ENCODE peak calls at places on chromosomes 13 and 19, in nine cellular contexts. One of them, this sample, is unnamed.
A peak's percentile ranks its signal among the peaks of the same experiment; 100 is the strongest.

GRCh38 chr13:33446821-33447481 is 161.4 kb upstream of the STARD13 start:
- DNase-seq in Panc1: no peak
- DNase-seq in ovary: no peak
- DNase-seq in upper lobe of left lung: no peak
- DNase-seq in H1: no peak
- DNase-seq in heart right ventricle: no peak
- DNase-seq in mesendoderm: no peak
- DNase-seq in Peyer's patch: no peak
- DNase-seq in brain microvascular endothelial cell: no peak
- DNase-seq in this sample: no peak

GRCh38 chr13:27006519-27007161 is 165.0 kb downstream of the USP12 start:
- DNase-seq in Panc1: no peak
- DNase-seq in upper lobe of left lung: peak; percentile 88
- DNase-seq in ovary: no peak
- DNase-seq in H1: no peak
- DNase-seq in mesendoderm: peak; percentile 22
- DNase-seq in brain microvascular endothelial cell: peak; percentile 12
- DNase-seq in Peyer's patch: peak; percentile 63
- DNase-seq in heart right ventricle: no peak
- DNase-seq in this sample: no peak

GRCh38 chr13:45456196-45456972 is 8.4 kb upstream of the COG3 start:
- DNase-seq in brain microvascular endothelial cell: peak; percentile 22
- DNase-seq in Panc1: no peak
- DNase-seq in H1: no peak
- DNase-seq in upper lobe of left lung: no peak
- DNase-seq in mesendoderm: no peak
- DNase-seq in Peyer's patch: no peak
- DNase-seq in heart right ventricle: no peak
- DNase-seq in ovary: no peak
- DNase-seq in this sample: no peak

GRCh38 chr19:29266603-29267002 is 53.7 kb upstream of the UQCRFS1 start:
- DNase-seq in upper lobe of left lung: no peak
- DNase-seq in mesendoderm: no peak
- DNase-seq in heart right ventricle: no peak
- DNase-seq in H1: no peak
- DNase-seq in Panc1: no peak
- DNase-seq in Peyer's patch: no peak
- DNase-seq in brain microvascular endothelial cell: no peak
- DNase-seq in ovary: no peak
- DNase-seq in this sample: no peak

GRCh38 chr13:113511361-113511760 is 20.9 kb upstream of the DCUN1D2 start:
- DNase-seq in H1: no peak
- DNase-seq in Panc1: no peak
- DNase-seq in brain microvascular endothelial cell: no peak
- DNase-seq in ovary: no peak
- DNase-seq in mesendoderm: no peak
- DNase-seq in heart right ventricle: no peak
- DNase-seq in Peyer's patch: no peak
- DNase-seq in upper lobe of left lung: no peak
- DNase-seq in this sample: no peak

GRCh38 chr13:77724092-77724491 is 26.6 kb downstream of the SLAIN1 start:
- DNase-seq in H1: no peak
- DNase-seq in Peyer's patch: no peak
- DNase-seq in upper lobe of left lung: no peak
- DNase-seq in brain microvascular endothelial cell: no peak
- DNase-seq in mesendoderm: no peak
- DNase-seq in ovary: no peak
- DNase-seq in Panc1: no peak
- DNase-seq in heart right ventricle: no peak
- DNase-seq in this sample: no peak

GRCh38 chr13:86758116-86758515 is 913.1 kb upstream of the SLITRK5 start:
- DNase-seq in Panc1: no peak
- DNase-seq in brain microvascular endothelial cell: no peak
- DNase-seq in mesendoderm: no peak
- DNase-seq in Peyer's patch: no peak
- DNase-seq in upper lobe of left lung: no peak
- DNase-seq in heart right ventricle: no peak
- DNase-seq in ovary: no peak
- DNase-seq in H1: no peak
- DNase-seq in this sample: no peak

GRCh38 chr19:8093740-8094139 is 41.2 kb downstream of the CCL25 start:
- DNase-seq in mesendoderm: no peak
- DNase-seq in Peyer's patch: no peak
- DNase-seq in H1: no peak
- DNase-seq in Panc1: no peak
- DNase-seq in ovary: no peak
- DNase-seq in brain microvascular endothelial cell: no peak
- DNase-seq in upper lobe of left lung: no peak
- DNase-seq in heart right ventricle: no peak
- DNase-seq in this sample: no peak

GRCh38 chr13:50191004-50191403 is 175.8 kb downstream of the KCNRG start:
- DNase-seq in heart right ventricle: no peak
- DNase-seq in mesendoderm: no peak
- DNase-seq in ovary: no peak
- DNase-seq in Panc1: no peak
- DNase-seq in brain microvascular endothelial cell: no peak
- DNase-seq in H1: no peak
- DNase-seq in Peyer's patch: no peak
- DNase-seq in upper lobe of left lung: no peak
- DNase-seq in this sample: no peak

GRCh38 chr13:110044521-110045200 is 258.3 kb upstream of the IRS2 start:
- DNase-seq in Panc1: no peak
- DNase-seq in H1: no peak
- DNase-seq in brain microvascular endothelial cell: no peak
- DNase-seq in heart right ventricle: no peak
- DNase-seq in Peyer's patch: no peak
- DNase-seq in upper lobe of left lung: no peak
- DNase-seq in mesendoderm: peak; percentile 45
- DNase-seq in ovary: no peak
- DNase-seq in this sample: no peak

GRCh38 chr19:33347300-33347699 is 26.2 kb upstream of the CEBPG start:
- DNase-seq in Panc1: no peak
- DNase-seq in mesendoderm: no peak
- DNase-seq in brain microvascular endothelial cell: no peak
- DNase-seq in Peyer's patch: no peak
- DNase-seq in H1: no peak
- DNase-seq in heart right ventricle: no peak
- DNase-seq in upper lobe of left lung: no peak
- DNase-seq in ovary: no peak
- DNase-seq in this sample: no peak

GRCh38 chr13:90710355-90710754 is 637.1 kb upstream of the MIR17HG start:
- DNase-seq in ovary: no peak
- DNase-seq in brain microvascular endothelial cell: no peak
- DNase-seq in H1: no peak
- DNase-seq in Peyer's patch: no peak
- DNase-seq in heart right ventricle: no peak
- DNase-seq in upper lobe of left lung: no peak
- DNase-seq in mesendoderm: no peak
- DNase-seq in Panc1: no peak
- DNase-seq in this sample: no peak

GRCh38 chr13:99041788-99042187 is 63.9 kb upstream of the DOCK9 start:
- DNase-seq in mesendoderm: no peak
- DNase-seq in heart right ventricle: no peak
- DNase-seq in brain microvascular endothelial cell: no peak
- DNase-seq in Peyer's patch: no peak
- DNase-seq in H1: no peak
- DNase-seq in Panc1: no peak
- DNase-seq in upper lobe of left lung: no peak
- DNase-seq in ovary: no peak
- DNase-seq in this sample: no peak

GRCh38 chr19:12090807-12091206 is 26.3 kb downstream of the ZNF844 start:
- DNase-seq in upper lobe of left lung: no peak
- DNase-seq in heart right ventricle: peak; percentile 70
- DNase-seq in H1: no peak
- DNase-seq in Peyer's patch: peak; percentile 56
- DNase-seq in mesendoderm: peak; percentile 66
- DNase-seq in Panc1: peak; percentile 10
- DNase-seq in brain microvascular endothelial cell: peak; percentile 11
- DNase-seq in ovary: peak; percentile 60
- DNase-seq in this sample: peak; percentile 84

DNA sequence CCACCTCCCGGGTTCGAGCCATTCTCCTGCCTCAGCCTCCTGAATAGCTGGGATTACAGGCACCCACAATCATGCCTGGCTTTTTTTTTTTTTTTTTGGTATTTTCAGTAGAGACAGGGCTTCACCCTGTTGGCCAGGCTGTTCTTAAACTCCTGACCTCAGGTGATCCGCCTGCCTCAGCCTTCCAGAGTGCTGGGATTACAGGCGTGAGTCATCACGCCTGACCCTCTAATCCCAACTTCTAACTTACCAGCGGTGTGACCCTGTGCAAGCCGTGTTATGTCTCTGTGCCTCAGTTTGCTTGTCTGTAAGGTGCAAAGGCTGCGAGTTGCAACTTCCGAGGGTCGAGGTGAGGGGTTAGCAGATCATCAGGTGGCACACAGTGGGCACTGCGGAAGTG is 17.3 kb downstream of the ZSWIM4 start:
- DNase-seq in Peyer's patch: no peak
- DNase-seq in heart right ventricle: no peak
- DNase-seq in Panc1: no peak
- DNase-seq in brain microvascular endothelial cell: no peak
- DNase-seq in mesendoderm: no peak
- DNase-seq in ovary: no peak
- DNase-seq in upper lobe of left lung: no peak
- DNase-seq in H1: no peak
- DNase-seq in this sample: no peak
- H3K36me3 ChIP-seq in Peyer's patch: no peaks in the 10 kb centered on the region
- H3K36me3 ChIP-seq in heart right ventricle: peaks cover 11% of the 10 kb centered on the region
- H3K36me3 ChIP-seq in Panc1: no peaks in the 10 kb centered on the region
- H3K36me3 ChIP-seq in brain microvascular endothelial cell: peaks cover 61% of the 10 kb centered on the region
- H3K36me3 ChIP-seq in mesendoderm: peaks cover 10% of the 10 kb centered on the region
- H3K36me3 ChIP-seq in ovary: no peaks in the 10 kb centered on the region
- H3K36me3 ChIP-seq in upper lobe of left lung: peaks cover 81% of the 10 kb centered on the region
- H3K36me3 ChIP-seq in H1: peaks cover 43% of the 10 kb centered on the region
- H3K36me3 ChIP-seq in this sample: no peaks in the 10 kb centered on the region

GRCh38 chr13:100542546-100543156 is 45.9 kb downstream of the GGACT start:
- DNase-seq in heart right ventricle: no peak
- DNase-seq in brain microvascular endothelial cell: peak; percentile 5
- DNase-seq in Peyer's patch: peak; percentile 10
- DNase-seq in Panc1: no peak
- DNase-seq in ovary: no peak
- DNase-seq in H1: no peak
- DNase-seq in mesendoderm: no peak
- DNase-seq in upper lobe of left lung: no peak
- DNase-seq in this sample: no peak
- H3K4me3 ChIP-seq in heart right ventricle: no peak overlapping the region
- H3K4me3 ChIP-seq in brain microvascular endothelial cell: no peak overlapping the region
- H3K4me3 ChIP-seq in Peyer's patch: no peak overlapping the region
- H3K4me3 ChIP-seq in Panc1: no peak overlapping the region
- H3K4me3 ChIP-seq in ovary: no peak overlapping the region
- H3K4me3 ChIP-seq in H1: no peak overlapping the region
- H3K4me3 ChIP-seq in mesendoderm: no peak overlapping the region
- H3K4me3 ChIP-seq in upper lobe of left lung: no peak overlapping the region
- H3K4me3 ChIP-seq in this sample: no peak overlapping the region

GRCh38 chr19:47679251-47679900 is 33.8 kb upstream of the EHD2 start:
- DNase-seq in brain microvascular endothelial cell: no peak
- DNase-seq in upper lobe of left lung: peak; percentile 70
- DNase-seq in ovary: no peak
- DNase-seq in Peyer's patch: peak; percentile 30
- DNase-seq in Panc1: no peak
- DNase-seq in H1: no peak
- DNase-seq in mesendoderm: no peak
- DNase-seq in heart right ventricle: no peak
- DNase-seq in this sample: no peak
- H3K36me3 ChIP-seq in brain microvascular endothelial cell: peaks cover 38% of the 10 kb centered on the region
- H3K36me3 ChIP-seq in upper lobe of left lung: peaks cover 64% of the 10 kb centered on the region
- H3K36me3 ChIP-seq in ovary: no peaks in the 10 kb centered on the region
- H3K36me3 ChIP-seq in Peyer's patch: no peaks in the 10 kb centered on the region
- H3K36me3 ChIP-seq in Panc1: no peaks in the 10 kb centered on the region
- H3K36me3 ChIP-seq in H1: peaks cover 29% of the 10 kb centered on the region
- H3K36me3 ChIP-seq in mesendoderm: no peaks in the 10 kb centered on the region
- H3K36me3 ChIP-seq in heart right ventricle: peaks cover 30% of the 10 kb centered on the region
- H3K36me3 ChIP-seq in this sample: no peaks in the 10 kb centered on the region

GRCh38 chr19:43371909-43372308 is 18.4 kb downstream of the CD177 start:
- DNase-seq in heart right ventricle: no peak
- DNase-seq in upper lobe of left lung: no peak
- DNase-seq in Panc1: no peak
- DNase-seq in ovary: no peak
- DNase-seq in brain microvascular endothelial cell: no peak
- DNase-seq in H1: no peak
- DNase-seq in mesendoderm: no peak
- DNase-seq in Peyer's patch: no peak
- DNase-seq in this sample: no peak
- H3K4me3 ChIP-seq in heart right ventricle: no peak overlapping the region
- H3K4me3 ChIP-seq in upper lobe of left lung: no peak overlapping the region
- H3K4me3 ChIP-seq in Panc1: no peak overlapping the region
- H3K4me3 ChIP-seq in ovary: no peak overlapping the region
- H3K4me3 ChIP-seq in brain microvascular endothelial cell: no peak overlapping the region
- H3K4me3 ChIP-seq in H1: no peak overlapping the region
- H3K4me3 ChIP-seq in mesendoderm: no peak overlapping the region
- H3K4me3 ChIP-seq in Peyer's patch: no peak overlapping the region
- H3K4me3 ChIP-seq in this sample: no peak overlapping the region

DNA sequence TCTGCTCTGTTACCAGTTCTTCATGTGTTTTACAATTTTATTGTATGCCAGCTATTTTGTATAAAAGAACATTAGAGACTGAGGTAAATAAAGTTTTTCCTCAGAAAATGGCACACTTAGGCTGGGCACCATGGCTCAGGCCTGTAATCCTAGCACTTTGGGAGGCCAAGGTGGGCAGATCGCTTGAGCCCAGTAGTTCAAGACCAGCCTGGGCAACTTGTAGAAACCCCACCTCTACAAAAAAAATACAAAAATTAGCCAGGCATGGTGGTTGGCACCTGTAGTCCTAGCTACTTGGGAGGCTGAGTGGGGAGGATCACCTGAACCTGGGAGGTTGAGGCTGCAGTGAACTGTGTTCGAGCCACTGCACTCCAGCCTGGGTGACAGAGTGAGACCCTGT is 32.0 kb downstream of the CCDC8 start:
- DNase-seq in Peyer's patch: no peak
- DNase-seq in mesendoderm: no peak
- DNase-seq in upper lobe of left lung: no peak
- DNase-seq in ovary: no peak
- DNase-seq in heart right ventricle: no peak
- DNase-seq in brain microvascular endothelial cell: no peak
- DNase-seq in Panc1: no peak
- DNase-seq in H1: no peak
- DNase-seq in this sample: no peak
- H3K36me3 ChIP-seq in Peyer's patch: no peaks in the 10 kb centered on the region
- H3K36me3 ChIP-seq in mesendoderm: peaks cover 8% of the 10 kb centered on the region
- H3K36me3 ChIP-seq in upper lobe of left lung: peaks cover 91% of the 10 kb centered on the region
- H3K36me3 ChIP-seq in ovary: no peaks in the 10 kb centered on the region
- H3K36me3 ChIP-seq in heart right ventricle: peaks cover 36% of the 10 kb centered on the region
- H3K36me3 ChIP-seq in brain microvascular endothelial cell: peaks cover 52% of the 10 kb centered on the region
- H3K36me3 ChIP-seq in Panc1: peaks cover 8% of the 10 kb centered on the region
- H3K36me3 ChIP-seq in H1: peaks cover 57% of the 10 kb centered on the region
- H3K36me3 ChIP-seq in this sample: peaks cover 9% of the 10 kb centered on the region